ENCODE peak calls at places on chromosomes 4 and X, in four cellular contexts. I is NCI-H2081; E is ELR; F is activated CD8-positive, alpha-beta memory T cell treated with anti-CD3 and anti-CD28 coated beads for 48 hours. S is an unnamed sample.

GRCh38 chrX:150314186-150314585 is 48.9 kb upstream of the MAMLD1 start:
- DNase-seq in I (no peak), E (no peak), F (no peak), S (no peak)

GRCh38 chr4:127632420-127633403 is at the start of gene INTU:
- DNase-seq in I (peak), E (peak), F (no peak), S (no peak)

GRCh38 chr4:65954416-65954815 is 284.1 kb upstream of the EPHA5 start:
- DNase-seq in I (no peak), E (peak), F (no peak), S (no peak)

GRCh38 chr4:76738081-76738931 is 159.6 kb downstream of the SOWAHB start:
- DNase-seq in I (no peak), E (peak), F (no peak), S (no peak)

GRCh38 chr4:177116161-177116560 is 193.5 kb upstream of the NEIL3 start:
- DNase-seq in I (no peak), E (no peak), F (no peak), S (no peak)

GRCh38 chr4:7806724-7807123 is 132.9 kb downstream of the AFAP1 start:
- DNase-seq in I (no peak), E (no peak), F (no peak), S (no peak)

GRCh38 chrX:21749924-21750323 is 8.0 kb downstream of the SMPX start:
- DNase-seq in I (no peak), E (no peak), F (no peak), S (no peak)

GRCh38 chrX:54358424-54359211 is 772 bp upstream of the WNK3 start:
- DNase-seq in I (peak), E (no peak), F (peak), S (peak)